ENCODE peak calls at places on chromosomes 1 and 21, in six cellular contexts. One of them, this sample, is unnamed.

GRCh38 chr1:43540653-43541071 is 10.0 kb downstream of the PTPRF start:
- DNase-seq in AG10803: peak; percentile 60
- DNase-seq in AG09309: no peak
- DNase-seq in foreskin fibroblast: no peak
- DNase-seq in kidney epithelial cell: no peak
- DNase-seq in tibial artery: peak; percentile 78
- DNase-seq in this sample: no peak

GRCh38 chr1:54894271-54894670 is 7.3 kb upstream of the DHCR24 start:
- DNase-seq in AG10803: no peak
- DNase-seq in AG09309: no peak
- DNase-seq in foreskin fibroblast: peak; percentile 37
- DNase-seq in kidney epithelial cell: no peak
- DNase-seq in tibial artery: no peak
- DNase-seq in this sample: no peak

GRCh38 chr1:10788592-10789006 is 7.8 kb downstream of the CASZ1 start:
- DNase-seq in AG10803: no peak
- DNase-seq in AG09309: no peak
- DNase-seq in foreskin fibroblast: peak; percentile 9
- DNase-seq in kidney epithelial cell: no peak
- DNase-seq in tibial artery: no peak
- DNase-seq in this sample: no peak

GRCh38 chr1:17192394-17193221 is 12.3 kb upstream of the PADI1 start:
- DNase-seq in AG10803: no peak
- DNase-seq in AG09309: no peak
- DNase-seq in foreskin fibroblast: peak; percentile 42
- DNase-seq in kidney epithelial cell: no peak
- DNase-seq in tibial artery: no peak
- DNase-seq in this sample: no peak

GRCh38 chr21:42319368-42319767 is 4.2 kb upstream of the TFF3 start:
- DNase-seq in AG10803: no peak
- DNase-seq in AG09309: no peak
- DNase-seq in foreskin fibroblast: no peak
- DNase-seq in kidney epithelial cell: no peak
- DNase-seq in tibial artery: no peak
- DNase-seq in this sample: no peak

GRCh38 chr1:110348771-110349170 is 9.6 kb downstream of the RBM15 start:
- DNase-seq in AG10803: no peak
- DNase-seq in AG09309: no peak
- DNase-seq in foreskin fibroblast: no peak
- DNase-seq in kidney epithelial cell: no peak
- DNase-seq in tibial artery: no peak
- DNase-seq in this sample: no peak

GRCh38 chr1:6614019-6614952 is 755 bp downstream of the PHF13 start:
- DNase-seq in AG10803: peak; percentile 27
- DNase-seq in AG09309: no peak
- DNase-seq in foreskin fibroblast: peak; percentile 75
- DNase-seq in kidney epithelial cell: no peak
- DNase-seq in tibial artery: peak; percentile 59
- DNase-seq in this sample: no peak

GRCh38 chr1:244236101-244236500 is 185.0 kb downstream of the ZBTB18 start:
- DNase-seq in AG10803: no peak
- DNase-seq in AG09309: no peak
- DNase-seq in foreskin fibroblast: no peak
- DNase-seq in kidney epithelial cell: no peak
- DNase-seq in tibial artery: no peak
- DNase-seq in this sample: no peak

GRCh38 chr1:112935474-112936289 is 20.3 kb downstream of the SLC16A1 start:
- DNase-seq in AG10803: peak; percentile 81
- DNase-seq in AG09309: peak; percentile 66
- DNase-seq in foreskin fibroblast: peak; percentile 64
- DNase-seq in kidney epithelial cell: no peak
- DNase-seq in tibial artery: no peak
- DNase-seq in this sample: no peak

GRCh38 chr1:32464716-32465540 is at the start of gene ZBTB8B:
- DNase-seq in AG10803: peak; percentile 21
- DNase-seq in AG09309: no peak
- DNase-seq in foreskin fibroblast: peak; percentile 68
- DNase-seq in kidney epithelial cell: peak; percentile 61
- DNase-seq in tibial artery: peak; percentile 55
- DNase-seq in this sample: no peak

GRCh38 chr1:87644500-87645245 is 316.0 kb downstream of the LMO4 start:
- DNase-seq in AG10803: peak; percentile 76
- DNase-seq in AG09309: peak; percentile 37
- DNase-seq in foreskin fibroblast: peak; percentile 38
- DNase-seq in kidney epithelial cell: peak; percentile 60
- DNase-seq in tibial artery: no peak
- DNase-seq in this sample: no peak

GRCh38 chr1:216815239-216815955 is 92.2 kb upstream of the ESRRG start:
- DNase-seq in AG10803: peak; percentile 4
- DNase-seq in AG09309: no peak
- DNase-seq in foreskin fibroblast: peak; percentile 53
- DNase-seq in kidney epithelial cell: no peak
- DNase-seq in tibial artery: no peak
- DNase-seq in this sample: no peak

GRCh38 chr1:69835924-69836323 is 268.2 kb downstream of the LRRC7 start:
- DNase-seq in AG10803: no peak
- DNase-seq in AG09309: no peak
- DNase-seq in foreskin fibroblast: no peak
- DNase-seq in kidney epithelial cell: no peak
- DNase-seq in tibial artery: no peak
- DNase-seq in this sample: no peak

GRCh38 chr1:207218512-207219352 is 102.7 kb upstream of the CD55 start:
- DNase-seq in AG10803: no peak
- DNase-seq in AG09309: no peak
- DNase-seq in foreskin fibroblast: no peak
- DNase-seq in kidney epithelial cell: no peak
- DNase-seq in tibial artery: peak; percentile 21
- DNase-seq in this sample: no peak

GRCh38 chr1:175197536-175197935 is 5.0 kb upstream of the KIAA0040 start:
- DNase-seq in AG10803: no peak
- DNase-seq in AG09309: no peak
- DNase-seq in foreskin fibroblast: no peak
- DNase-seq in kidney epithelial cell: peak; percentile 58
- DNase-seq in tibial artery: no peak
- DNase-seq in this sample: peak; percentile 53

GRCh38 chr1:211697356-211697755 is 21.9 kb upstream of the NEK2 start:
- DNase-seq in AG10803: no peak
- DNase-seq in AG09309: no peak
- DNase-seq in foreskin fibroblast: no peak
- DNase-seq in kidney epithelial cell: no peak
- DNase-seq in tibial artery: no peak
- DNase-seq in this sample: no peak

DNA sequence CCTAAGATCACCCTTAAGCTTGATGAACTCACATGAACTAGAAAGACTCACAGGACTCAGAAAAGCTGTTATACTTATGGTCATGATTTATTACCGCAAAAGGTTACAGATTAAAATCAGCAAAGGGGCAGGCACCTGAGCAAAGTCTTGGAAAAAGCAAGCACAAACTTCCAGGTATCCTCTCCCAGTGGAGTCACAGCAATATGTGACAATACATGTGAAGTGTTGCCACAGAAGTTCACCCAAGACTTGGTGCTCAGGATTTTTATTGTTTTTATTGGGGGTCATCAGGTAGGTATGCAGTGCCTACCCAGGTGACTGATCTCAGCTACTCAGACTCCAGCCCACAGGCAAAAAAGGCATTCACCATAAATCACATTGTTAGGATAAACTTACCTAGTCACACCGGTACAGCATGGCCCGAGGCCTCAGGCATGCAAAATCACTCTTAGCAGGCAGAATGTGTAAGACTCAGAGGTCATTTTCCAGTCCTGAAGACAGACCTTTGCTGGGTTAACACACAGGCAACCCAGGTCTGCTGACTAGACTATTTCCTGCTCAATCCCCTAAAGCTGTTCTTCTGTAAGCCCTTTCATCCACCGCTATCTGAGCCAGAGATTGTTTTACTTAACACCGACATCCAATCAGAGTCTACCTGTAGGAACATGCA is 55.6 kb downstream of the SSX2IP start:
- DNase-seq in AG10803: no peak
- DNase-seq in AG09309: no peak
- DNase-seq in foreskin fibroblast: no peak
- DNase-seq in kidney epithelial cell: peak; percentile 57
- DNase-seq in tibial artery: no peak
- DNase-seq in this sample: no peak
- H3K4me3 ChIP-seq in AG10803: no peak overlapping the region
- H3K4me3 ChIP-seq in AG09309: no peak overlapping the region
- H3K4me3 ChIP-seq in foreskin fibroblast: no peak overlapping the region
- H3K4me3 ChIP-seq in kidney epithelial cell: no peak overlapping the region
- H3K4me3 ChIP-seq in tibial artery: no peak overlapping the region
- H3K4me3 ChIP-seq in this sample: no peak overlapping the region

DNA sequence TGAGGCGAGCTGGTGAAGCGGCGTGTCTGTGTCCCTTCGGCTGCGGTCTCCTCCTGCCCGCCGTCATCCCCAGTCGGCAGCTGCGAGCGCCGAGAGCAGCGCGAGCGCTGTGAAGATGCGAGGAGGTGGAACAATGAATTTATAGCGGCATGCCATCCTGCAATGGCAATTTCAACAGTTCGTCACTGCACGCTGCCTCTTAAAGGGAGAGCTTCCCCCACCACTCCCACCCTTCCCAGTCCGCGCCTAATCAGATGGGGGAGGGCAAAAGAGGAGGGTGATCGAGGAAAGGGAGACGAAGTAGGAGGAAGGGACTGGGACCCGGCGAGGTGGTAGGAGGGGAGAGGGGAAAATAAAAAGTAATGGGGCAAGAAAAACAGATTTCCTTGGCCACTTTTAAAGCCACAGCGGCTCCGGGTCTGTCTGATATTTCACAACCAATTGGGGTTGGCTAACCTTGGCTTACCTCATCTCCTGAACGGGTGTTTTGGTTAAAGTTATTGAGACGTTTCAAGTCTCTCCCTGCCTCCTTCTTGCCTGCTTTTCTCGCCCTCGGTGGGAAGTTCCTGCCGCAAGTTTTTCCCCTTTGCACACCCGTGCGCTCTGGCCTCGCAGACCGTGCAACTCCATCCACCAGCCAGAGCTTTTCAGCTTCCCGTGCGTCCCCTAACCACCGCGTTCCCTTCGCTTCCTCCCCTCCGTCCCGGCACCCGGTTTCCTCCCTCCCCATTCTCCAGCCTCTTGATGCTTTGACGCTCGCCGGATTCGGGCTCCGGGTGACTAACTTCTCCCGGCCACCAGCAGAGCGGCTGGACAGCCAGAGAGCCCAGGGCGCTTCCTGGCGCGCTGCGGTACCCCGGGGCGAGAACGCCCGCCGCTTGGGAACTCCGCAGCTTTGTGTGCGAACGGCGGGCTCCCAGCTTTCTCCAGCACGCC is at the start of gene ADAMTS5:
- DNase-seq in AG10803: peak; percentile 94
- DNase-seq in AG09309: peak; percentile 43
- DNase-seq in foreskin fibroblast: peak; percentile 88
- DNase-seq in kidney epithelial cell: peak; percentile 69
- DNase-seq in tibial artery: peak; percentile 59
- DNase-seq in this sample: no peak
- H3K4me3 ChIP-seq in AG10803: peak within 1 kb of the TSS; percentile 81
- H3K4me3 ChIP-seq in AG09309: peak within 1 kb of the TSS; percentile 64
- H3K4me3 ChIP-seq in foreskin fibroblast: peak within 1 kb of the TSS; percentile 90
- H3K4me3 ChIP-seq in kidney epithelial cell: peak within 1 kb of the TSS; percentile 80
- H3K4me3 ChIP-seq in tibial artery: peak within 1 kb of the TSS; percentile 62
- H3K4me3 ChIP-seq in this sample: no peak within 1 kb of the TSS

GRCh38 chr1:8021676-8022266 is 4.3 kb downstream of the ERRFI1 start:
- DNase-seq in AG10803: no peak
- DNase-seq in AG09309: no peak
- DNase-seq in foreskin fibroblast: no peak
- DNase-seq in kidney epithelial cell: no peak
- DNase-seq in tibial artery: no peak
- DNase-seq in this sample: no peak
- H3K4me3 ChIP-seq in AG10803: no peak overlapping the region
- H3K4me3 ChIP-seq in AG09309: no peak overlapping the region
- H3K4me3 ChIP-seq in foreskin fibroblast: no peak overlapping the region
- H3K4me3 ChIP-seq in kidney epithelial cell: no peak overlapping the region
- H3K4me3 ChIP-seq in tibial artery: peak overlapping the region; percentile 91
- H3K4me3 ChIP-seq in this sample: no peak overlapping the region

DNA sequence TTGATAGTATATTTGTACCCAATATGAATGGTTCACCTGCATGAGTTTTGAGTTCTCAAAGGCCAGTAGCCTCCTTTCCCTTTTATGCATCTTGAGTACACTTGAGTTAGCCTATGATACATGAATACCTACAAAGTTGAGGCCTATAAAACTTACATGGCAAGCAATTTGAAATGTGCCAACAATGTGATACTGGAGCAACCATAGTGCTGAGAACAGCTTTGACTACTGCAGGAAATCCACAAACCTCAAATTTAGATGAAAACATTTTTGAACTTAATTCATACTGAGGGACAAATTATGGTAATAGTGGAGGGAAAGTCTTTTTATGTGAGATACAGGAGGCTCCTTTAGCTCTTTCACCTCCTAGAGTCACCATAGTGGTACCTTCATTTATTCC is 37.4 kb downstream of the LEPR start:
- DNase-seq in AG10803: no peak
- DNase-seq in AG09309: no peak
- DNase-seq in foreskin fibroblast: no peak
- DNase-seq in kidney epithelial cell: no peak
- DNase-seq in tibial artery: no peak
- DNase-seq in this sample: peak; percentile 49
- H3K4me3 ChIP-seq in AG10803: no peak overlapping the region
- H3K4me3 ChIP-seq in AG09309: no peak overlapping the region
- H3K4me3 ChIP-seq in foreskin fibroblast: no peak overlapping the region
- H3K4me3 ChIP-seq in kidney epithelial cell: no peak overlapping the region
- H3K4me3 ChIP-seq in tibial artery: no peak overlapping the region
- H3K4me3 ChIP-seq in this sample: no peak overlapping the region

DNA sequence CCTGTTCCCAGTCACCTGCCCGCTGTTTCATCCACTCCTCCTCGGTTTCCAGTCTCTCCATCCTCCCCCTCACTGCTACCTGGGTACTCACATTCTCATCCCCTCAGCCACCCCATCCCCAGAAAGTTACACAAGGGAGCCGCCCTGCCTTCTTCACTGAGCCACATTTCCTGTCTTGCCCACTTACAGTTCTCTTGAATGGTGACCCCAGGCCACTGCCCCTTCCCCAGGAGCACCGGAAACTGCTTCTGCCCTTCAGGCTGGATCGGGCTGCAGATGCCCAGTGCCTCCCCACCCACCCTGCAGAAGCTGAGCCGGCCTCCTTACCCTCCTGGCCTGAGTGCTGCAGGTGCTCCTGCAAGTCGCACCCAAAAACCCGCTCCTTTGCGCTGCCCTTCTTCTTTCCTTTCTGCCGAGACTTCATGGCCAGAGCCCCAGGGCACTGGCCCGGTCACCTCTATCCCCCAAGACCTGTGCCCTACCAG is 448 bp downstream of the ARHGAP30 start:
- DNase-seq in AG10803: no peak
- DNase-seq in AG09309: no peak
- DNase-seq in foreskin fibroblast: no peak
- DNase-seq in kidney epithelial cell: no peak
- DNase-seq in tibial artery: no peak
- DNase-seq in this sample: no peak
- H3K4me3 ChIP-seq in AG10803: no peak overlapping the region
- H3K4me3 ChIP-seq in AG09309: no peak overlapping the region
- H3K4me3 ChIP-seq in foreskin fibroblast: no peak overlapping the region
- H3K4me3 ChIP-seq in kidney epithelial cell: no peak overlapping the region
- H3K4me3 ChIP-seq in tibial artery: peak overlapping the region; percentile 34
- H3K4me3 ChIP-seq in this sample: peak overlapping the region; percentile 93

GRCh38 chr1:45327644-45328515 is 1.2 kb downstream of the HPDL start:
- DNase-seq in AG10803: no peak
- DNase-seq in AG09309: no peak
- DNase-seq in foreskin fibroblast: peak; percentile 23
- DNase-seq in kidney epithelial cell: no peak
- DNase-seq in tibial artery: no peak
- DNase-seq in this sample: no peak
- H3K4me3 ChIP-seq in AG10803: no peak overlapping the region
- H3K4me3 ChIP-seq in AG09309: no peak overlapping the region
- H3K4me3 ChIP-seq in foreskin fibroblast: no peak overlapping the region
- H3K4me3 ChIP-seq in kidney epithelial cell: no peak overlapping the region
- H3K4me3 ChIP-seq in tibial artery: no peak overlapping the region
- H3K4me3 ChIP-seq in this sample: no peak overlapping the region